ENCODE peak calls at places on chromosomes 2 and 18, in four cellular contexts. X is nephron progenitor cell; R is CD8-positive, alpha-beta T cell; Q is activated CD8-positive, alpha-beta T cell treated with anti-CD3 and anti-CD28 coated beads for 36 hours. A is an unnamed sample.

GRCh38 chr2:145593991-145594702 is 1074.2 kb upstream of the ZEB2 start:
- DNase-seq in R (no peak), X (no peak), Q (no peak), A (no peak)

GRCh38 chr2:198322275-198322674 is 517.9 kb downstream of the PLCL1 start:
- DNase-seq in Q (no peak), X (peak; percentile 26), R (no peak), A (no peak)

GRCh38 chr2:12009323-12009905 is 263.0 kb downstream of the LPIN1 start:
- DNase-seq in Q (no peak), R (no peak), X (no peak), A (no peak)

GRCh38 chr2:4556136-4556535 is 852.8 kb downstream of the DCDC2C start:
- DNase-seq in R (no peak), Q (no peak), X (no peak), A (no peak)

GRCh38 chr2:99949530-99949929 is 192.9 kb downstream of the AFF3 start:
- DNase-seq in Q (no peak), X (no peak), R (no peak), A (no peak)

GRCh38 chr18:13218376-13219011 is at the start of gene LDLRAD4:
- DNase-seq in Q (peak; percentile 58), X (peak; percentile 54), R (peak; percentile 75), A (peak; percentile 51)

GRCh38 chr2:239245107-239245506 is 155.7 kb downstream of the HDAC4 start:
- DNase-seq in R (no peak), Q (no peak), X (no peak), A (no peak)

GRCh38 chr18:42883177-42883576 is 232.3 kb downstream of the RIT2 start:
- DNase-seq in R (no peak), Q (no peak), X (no peak), A (no peak)

GRCh38 chr18:59005266-59005665 is 134.4 kb upstream of the SEC11C start:
- DNase-seq in X (no peak), Q (no peak), R (no peak), A (no peak)

GRCh38 chr2:182628901-182629300 is 87.2 kb upstream of the DNAJC10 start:
- DNase-seq in Q (no peak), X (no peak), R (no peak), A (no peak)

GRCh38 chr2:119719261-119719627 is 40.2 kb downstream of the TMEM177 start:
- DNase-seq in R (no peak), Q (no peak), X (no peak), A (no peak)

GRCh38 chr2:19863303-19864041 is 38.3 kb downstream of the TTC32 start:
- DNase-seq in R (peak; percentile 51), X (peak; percentile 85), Q (peak; percentile 74), A (peak; percentile 90)

GRCh38 chr2:100397976-100398375 is 19.5 kb downstream of the CHST10 start:
- DNase-seq in X (no peak), R (no peak), Q (no peak), A (no peak)

GRCh38 chr2:46296840-46297545 is at the start of gene EPAS1:
- DNase-seq in X (peak; percentile 96), R (peak; percentile 82), Q (peak; percentile 86), A (peak; percentile 96)
- TF ChIP-seq CTCF in X (no peak), R (no peak), Q (no peak), A (no peak)

GRCh38 chr2:165905269-165905668 is 48.3 kb downstream of the TTC21B start:
- DNase-seq in X (no peak), Q (no peak), R (no peak), A (no peak)

GRCh38 chr2:165901595-165901994 is 52.0 kb downstream of the TTC21B start:
- DNase-seq in Q (no peak), X (no peak), R (no peak), A (no peak)

GRCh38 chr2:165903406-165903805 is 50.2 kb downstream of the TTC21B start:
- DNase-seq in X (no peak), Q (no peak), R (no peak), A (no peak)

GRCh38 chr2:165901996-165902395 is 51.6 kb downstream of the TTC21B start:
- DNase-seq in Q (no peak), X (no peak), R (no peak), A (no peak)

DNA sequence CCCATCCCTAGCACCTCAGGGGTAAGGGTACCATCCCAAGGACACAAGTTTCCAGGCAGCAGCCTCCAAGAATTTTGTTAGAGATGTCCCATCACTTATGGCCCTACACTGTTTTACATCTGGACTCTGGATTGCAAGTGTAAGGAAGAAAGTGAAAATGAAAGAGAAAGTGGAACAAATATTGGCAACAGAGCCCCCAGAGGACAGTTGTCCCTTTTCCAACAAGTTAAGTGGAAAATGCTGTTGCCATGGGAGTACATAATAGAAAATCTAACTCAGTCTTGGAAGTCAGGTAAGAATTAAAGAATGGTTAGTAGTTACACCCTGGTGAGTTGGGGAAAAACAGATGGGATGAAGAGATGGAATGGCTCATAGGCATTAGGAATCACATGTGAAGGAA is 50.6 kb downstream of the TTC21B start:
- DNase-seq in Q (no peak), X (no peak), R (no peak), A (no peak)
- TF ChIP-seq CTCF in Q (no peak), X (no peak), R (no peak), A (no peak)

DNA sequence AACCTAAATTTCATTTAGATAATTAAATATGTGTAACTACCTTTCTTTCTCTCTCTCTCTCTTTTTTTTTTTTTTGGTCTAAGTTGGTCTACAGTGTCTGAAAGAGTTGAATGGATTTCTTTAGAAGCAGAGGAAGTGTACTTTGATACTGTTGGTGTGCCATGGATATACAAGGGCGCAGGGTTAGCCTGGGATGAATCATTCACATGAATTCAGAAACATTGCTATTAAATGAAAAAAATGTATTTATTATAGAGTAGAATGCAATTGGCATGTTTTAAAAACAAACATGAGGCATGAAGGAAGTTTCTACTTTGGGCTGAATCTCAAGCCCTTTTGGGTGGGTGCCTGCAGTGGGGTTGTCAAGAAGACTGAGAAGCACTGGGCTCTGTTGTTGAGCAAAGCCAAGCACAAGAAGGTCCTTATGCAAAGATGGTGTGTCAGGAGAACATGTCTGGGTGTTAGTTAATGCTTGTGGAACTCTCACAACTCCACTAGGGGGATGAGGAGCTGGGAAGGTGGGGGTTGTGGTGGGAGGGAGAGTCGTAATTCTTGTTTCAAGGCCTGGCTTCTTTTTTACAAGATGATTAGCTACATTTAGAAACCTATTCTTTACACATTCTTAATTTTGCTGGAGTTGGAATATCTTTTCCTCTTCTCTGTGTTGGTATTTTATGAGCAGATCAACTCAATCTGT is 57.9 kb downstream of the LYPD6 start:
- DNase-seq in X (peak; percentile 18), R (no peak), Q (no peak), A (no peak)
- TF ChIP-seq CTCF in X (peak; percentile 44), R (no peak), Q (no peak), A (no peak)

GRCh38 chr18:55522011-55522410 is 66.0 kb downstream of the TCF4 start:
- DNase-seq in Q (peak; percentile 55), X (peak; percentile 46), R (no peak), A (no peak)
- TF ChIP-seq CTCF in Q (peak; percentile 35), X (peak; percentile 38), R (peak; percentile 19), A (no peak)

GRCh38 chr2:86335865-86336321 is 1.5 kb downstream of the REEP1 start:
- DNase-seq in R (no peak), X (peak; percentile 12), Q (no peak), A (no peak)
- TF ChIP-seq CTCF in R (no peak), X (no peak), Q (no peak), A (no peak)

GRCh38 chr2:88010136-88010535 is 6.2 kb downstream of the RNU2-63P start:
- DNase-seq in X (no peak), R (no peak), Q (no peak), A (no peak)
- TF ChIP-seq CTCF in X (no peak), R (no peak), Q (no peak), A (no peak)

GRCh38 chr2:96622544-96622943 is 15.6 kb downstream of the KANSL3 start:
- DNase-seq in X (no peak), Q (no peak), R (no peak), A (no peak)

GRCh38 chr2:96616535-96616934 is 21.6 kb downstream of the KANSL3 start:
- DNase-seq in R (no peak), X (no peak), Q (no peak), A (no peak)

GRCh38 chr2:96616128-96616527 is 22.0 kb downstream of the KANSL3 start:
- DNase-seq in Q (no peak), X (no peak), R (no peak), A (no peak)

GRCh38 chr2:96617012-96617411 is 21.1 kb downstream of the KANSL3 start:
- DNase-seq in Q (no peak), X (no peak), R (no peak), A (no peak)

DNA sequence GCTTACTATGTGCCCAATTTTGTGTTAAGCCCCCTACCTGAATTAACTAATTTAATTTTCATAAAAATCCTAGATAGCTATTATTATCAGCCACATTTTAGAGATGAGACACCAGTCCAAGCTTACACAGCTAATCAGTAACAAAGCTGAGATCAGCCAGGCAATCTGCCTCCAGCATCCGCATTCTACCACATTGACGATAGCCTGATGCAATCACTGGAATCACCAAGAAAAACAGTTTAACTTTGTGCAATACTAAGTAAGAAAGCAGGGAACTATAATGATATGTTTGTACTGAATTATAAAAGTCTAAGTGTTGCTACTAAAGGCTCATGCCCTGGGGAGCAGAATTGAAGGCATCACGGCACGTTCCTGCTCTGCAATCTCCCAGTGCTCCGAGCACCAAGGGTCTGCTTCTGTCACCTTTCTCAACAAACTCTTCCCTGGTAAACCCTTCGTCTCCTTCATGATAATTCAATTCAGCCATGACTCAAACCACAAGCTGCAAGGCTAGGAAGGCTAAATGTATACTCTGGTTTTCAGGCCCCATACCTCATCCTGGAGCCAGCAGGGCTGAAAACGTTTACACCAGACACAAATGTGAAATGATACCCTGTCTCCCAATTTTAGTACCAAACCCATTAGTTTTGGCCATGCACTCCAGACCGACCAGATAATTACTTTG is 19.4 kb downstream of the KANSL3 start:
- DNase-seq in R (no peak), Q (no peak), X (no peak), A (no peak)
- TF ChIP-seq CTCF in R (no peak), Q (no peak), X (no peak), A (no peak)

GRCh38 chr18:44680271-44681038 is at the start of gene SETBP1:
- DNase-seq in R (peak; percentile 23), X (peak; percentile 70), Q (peak; percentile 75), A (peak; percentile 72)

GRCh38 chr18:44678725-44679055 is 2.0 kb upstream of the SETBP1 start:
- DNase-seq in Q (no peak), R (no peak), X (no peak), A (no peak)

GRCh38 chr18:44679912-44680270 is 797 bp upstream of the SETBP1 start:
- DNase-seq in X (peak; percentile 66), R (peak; percentile 23), Q (peak; percentile 69), A (peak; percentile 65)

GRCh38 chr18:44677933-44678332 is 2.8 kb upstream of the SETBP1 start:
- DNase-seq in R (no peak), X (no peak), Q (no peak), A (no peak)

GRCh38 chr18:44679056-44679911 is 1.4 kb upstream of the SETBP1 start:
- DNase-seq in X (peak; percentile 78), R (peak; percentile 65), Q (peak; percentile 88), A (peak; percentile 87)
- TF ChIP-seq CTCF in X (peak; percentile 42), R (peak; percentile 50), Q (peak; percentile 73), A (peak; percentile 86)

DNA sequence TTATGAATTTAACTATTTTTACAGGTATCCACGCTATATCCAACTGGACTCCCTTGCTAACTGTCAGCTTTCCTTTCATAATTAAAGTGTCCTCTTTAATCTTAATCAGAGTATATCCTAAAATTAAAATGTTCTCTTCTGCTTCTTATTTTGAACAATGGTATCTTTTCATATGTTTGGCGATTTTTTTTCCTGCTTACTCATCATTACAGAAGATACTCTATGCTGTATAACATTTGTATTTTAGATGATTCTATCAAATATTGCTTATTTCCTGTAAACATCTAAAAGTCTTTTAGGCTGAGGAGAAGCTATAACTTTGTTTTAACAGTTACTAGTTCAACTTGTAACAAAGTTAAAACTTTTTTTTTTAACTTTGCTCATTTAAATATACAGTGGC is 17.4 kb downstream of the SCN2A start:
- DNase-seq in Q (no peak), R (no peak), X (no peak), A (no peak)
- TF ChIP-seq CTCF in Q (no peak), R (no peak), X (no peak), A (no peak)